ENCODE peak calls at places on chromosome 5, in seven cellular contexts. T is body of pancreas, A is tibial nerve, J is SK-N-SH, Z is suprapubic skin, S is hepatocyte, N is HCT116. H is an unnamed sample.

GRCh38 chr5:133226186-133226585 is 174.4 kb downstream of the HSPA4 start:
- DNase-seq in T (peak; percentile 20), A (no peak), J (no peak), Z (no peak), S (no peak), N (no peak), H (no peak)

GRCh38 chr5:124453221-124454032 is 293.0 kb downstream of the ZNF608 start:
- DNase-seq in T (no peak), A (no peak), J (no peak), Z (no peak), S (no peak), N (peak; percentile 15), H (peak; percentile 29)

GRCh38 chr5:126438267-126438666 is 15.1 kb downstream of the GRAMD2B start:
- DNase-seq in T (no peak), A (no peak), J (no peak), Z (no peak), S (no peak), N (no peak), H (no peak)

GRCh38 chr5:128920345-128921215 is 44.7 kb upstream of the SLC27A6 start:
- DNase-seq in T (no peak), A (no peak), J (no peak), Z (no peak), S (no peak), N (peak; percentile 68), H (peak; percentile 95)

GRCh38 chr5:131423056-131423455 is 159.2 kb downstream of the CDC42SE2 start:
- DNase-seq in T (no peak), A (no peak), J (peak; percentile 52), Z (no peak), S (peak; percentile 9), N (no peak), H (peak; percentile 13)

GRCh38 chr5:26329562-26330189 is 708.7 kb downstream of the CDH9 start:
- DNase-seq in T (no peak), A (no peak), J (peak; percentile 14), Z (no peak), S (peak; percentile 25), N (no peak), H (peak; percentile 4)

GRCh38 chr5:13566903-13567339 is 377.6 kb downstream of the DNAH5 start:
- DNase-seq in T (no peak), A (no peak), J (no peak), Z (no peak), S (peak; percentile 73), N (no peak), H (peak; percentile 99)

GRCh38 chr5:135456238-135457099 is 4.3 kb upstream of the TIFAB start:
- DNase-seq in T (peak; percentile 26), A (peak; percentile 48), J (no peak), Z (peak; percentile 71), S (peak; percentile 40), N (peak; percentile 46), H (peak; percentile 91)

GRCh38 chr5:55141945-55142690 is 17.9 kb upstream of the GPX8 start:
- DNase-seq in T (no peak), A (no peak), J (no peak), Z (no peak), S (no peak), N (no peak), H (no peak)

GRCh38 chr5:135138116-135138850 is 104.3 kb upstream of the PITX1 start:
- DNase-seq in T (no peak), A (no peak), J (no peak), Z (peak; percentile 32), S (peak; percentile 53), N (no peak), H (peak; percentile 88)

GRCh38 chr5:61768692-61769281 is 436.7 kb downstream of the ZSWIM6 start:
- DNase-seq in T (peak; percentile 53), A (no peak), J (peak; percentile 31), Z (no peak), S (peak; percentile 69), N (peak; percentile 63), H (peak; percentile 69)
- TF ChIP-seq CTCF in T (peak; percentile 84), A (no peak), J (peak; percentile 63), Z (peak; percentile 27), S (peak; percentile 59), N (peak; percentile 99), H (peak; percentile 92)

GRCh38 chr5:157651623-157652376 is 438 bp downstream of the SOX30 start:
- DNase-seq in T (peak; percentile 64), A (no peak), J (no peak), Z (no peak), S (no peak), N (no peak), H (peak; percentile 58)

GRCh38 chr5:157659886-157660660 is 7.8 kb upstream of the SOX30 start:
- DNase-seq in T (no peak), A (no peak), J (no peak), Z (no peak), S (no peak), N (no peak), H (no peak)

GRCh38 chr5:157652377-157652692 is at the start of gene SOX30:
- DNase-seq in T (no peak), A (no peak), J (no peak), Z (no peak), S (no peak), N (no peak), H (no peak)

DNA sequence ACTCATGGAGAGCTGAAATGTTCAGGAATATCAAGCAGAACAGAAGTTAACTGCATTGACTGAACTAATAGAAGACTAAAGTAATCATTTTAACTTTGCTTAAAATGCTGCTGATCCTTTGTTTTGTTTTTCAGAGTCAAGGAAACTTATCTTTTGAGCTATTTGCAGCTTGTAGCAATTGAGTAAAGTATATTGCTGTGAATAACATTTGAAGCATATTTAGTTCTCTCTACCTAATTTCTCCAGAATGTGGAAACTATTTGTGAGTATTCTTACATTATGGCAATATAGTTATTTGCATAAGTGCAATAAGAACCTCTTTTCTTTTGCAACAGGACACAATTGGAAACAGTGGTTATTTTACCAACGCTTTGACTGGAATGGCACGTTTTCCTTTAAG is 5.3 kb upstream of the SOX30 start:
- DNase-seq in T (no peak), A (no peak), J (no peak), Z (no peak), S (no peak), N (no peak), H (no peak)
- H3K4me3 ChIP-seq in T (no peak overlapping the region), A (no peak overlapping the region), J (no peak overlapping the region), Z (no peak overlapping the region), S (no peak overlapping the region), N (no peak overlapping the region), H (no peak overlapping the region)

DNA sequence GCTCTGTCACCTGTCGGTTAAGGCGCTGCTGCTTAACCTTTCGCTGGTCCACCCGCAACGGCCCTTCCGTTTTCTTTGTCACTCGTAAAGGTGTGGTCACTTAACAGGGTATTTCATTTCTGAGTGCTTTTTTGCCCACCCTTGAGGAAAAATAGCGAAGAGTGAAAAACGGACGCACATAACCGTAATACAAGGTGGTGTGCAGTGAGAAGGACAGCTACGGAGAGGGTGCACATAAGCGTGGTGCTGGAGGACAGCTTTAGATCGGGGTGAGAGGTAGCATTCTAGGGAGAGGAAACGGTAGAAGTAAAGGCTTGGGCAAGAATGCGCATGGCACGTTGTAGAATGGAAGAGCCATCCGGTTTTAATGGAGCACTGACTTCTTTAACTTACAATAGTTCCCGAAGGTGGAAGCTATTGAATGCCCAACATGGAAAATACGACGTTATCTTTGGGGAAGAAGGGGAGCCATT is 760 bp downstream of the CCT5 start:
- DNase-seq in T (no peak), A (no peak), J (peak; percentile 31), Z (no peak), S (no peak), N (no peak), H (peak; percentile 31)
- H3K36me3 ChIP-seq in T (peaks cover 4% of the 10 kb centered on the region), A (no peaks in the 10 kb centered on the region), J (peaks cover 36% of the 10 kb centered on the region), Z (peaks cover 11% of the 10 kb centered on the region), S (no peaks in the 10 kb centered on the region), N (peaks cover 19% of the 10 kb centered on the region), H (peaks cover 6% of the 10 kb centered on the region)

DNA sequence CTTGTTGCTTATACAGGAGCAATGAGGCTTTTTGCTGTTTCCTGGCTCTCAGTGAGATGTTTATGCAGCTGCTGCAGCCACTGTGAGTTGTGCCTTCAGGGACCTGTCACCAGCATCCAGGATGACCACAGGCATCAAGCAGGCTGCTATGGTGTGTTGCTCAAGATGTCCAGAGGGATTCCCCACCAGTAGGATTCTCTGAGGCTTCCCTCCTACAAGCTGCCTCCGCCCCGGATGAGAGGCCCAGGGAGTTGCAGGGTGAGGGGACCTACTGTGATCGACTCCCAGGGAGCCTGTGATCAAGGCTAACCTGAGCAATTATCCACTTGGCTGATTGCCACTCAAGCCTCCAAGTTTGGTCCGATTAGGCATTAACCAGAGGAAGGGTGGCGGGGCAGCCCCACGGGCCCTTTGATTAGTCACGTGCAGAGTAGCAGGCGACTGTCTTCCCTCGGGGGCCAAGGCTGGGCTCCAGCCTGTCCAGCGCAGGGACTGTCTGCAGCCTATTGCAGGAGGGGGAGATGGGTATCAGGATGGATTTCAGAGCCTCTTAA is 1.8 kb upstream of the FAT2 start:
- DNase-seq in T (peak; percentile 44), A (peak; percentile 36), J (peak; percentile 63), Z (no peak), S (peak; percentile 77), N (no peak), H (no peak)
- TF ChIP-seq CTCF in T (no peak), A (no peak), J (no peak), Z (no peak), S (no peak), N (no peak), H (no peak)

GRCh38 chr5:79611046-79611829 is 1.0 kb upstream of the TENT2 start:
- DNase-seq in T (no peak), A (no peak), J (no peak), Z (no peak), S (no peak), N (no peak), H (no peak)
- H3K4me3 ChIP-seq in T (peak overlapping the region; percentile 20), A (peak overlapping the region; percentile 98), J (no peak overlapping the region), Z (peak overlapping the region; percentile 82), S (peak overlapping the region; percentile 46), N (peak overlapping the region; percentile 48), H (no peak overlapping the region)

GRCh38 chr5:64972591-64972990 is 203.9 kb downstream of the CWC27 start:
- DNase-seq in T (no peak), A (no peak), J (no peak), Z (no peak), S (no peak), N (no peak), H (peak; percentile 26)
- H3K36me3 ChIP-seq in T (no peaks in the 10 kb centered on the region), A (no peaks in the 10 kb centered on the region), J (peaks cover 12% of the 10 kb centered on the region), Z (peaks cover 15% of the 10 kb centered on the region), S (no peaks in the 10 kb centered on the region), N (no peaks in the 10 kb centered on the region), H (no peaks in the 10 kb centered on the region)

H was measured in bronchial epithelial cell.